ENCODE peak calls at places on chromosomes 3 and 15, in eight cellular contexts. One of them, this sample, is unnamed.

GRCh38 chr15:26298666-26299065 is 435.5 kb upstream of the ATP10A start:
- DNase-seq in stomach: no peak
- DNase-seq in psoas muscle: no peak
- DNase-seq in body of pancreas: no peak
- DNase-seq in fibroblast of mammary gland: no peak
- DNase-seq in transverse colon: no peak
- DNase-seq in GM20000: no peak
- DNase-seq in choroid plexus epithelial cell: no peak
- DNase-seq in this sample: no peak

GRCh38 chr3:156551261-156551660 is 3.7 kb downstream of the SSR3 start:
- DNase-seq in stomach: no peak
- DNase-seq in psoas muscle: no peak
- DNase-seq in body of pancreas: no peak
- DNase-seq in fibroblast of mammary gland: peak
- DNase-seq in transverse colon: no peak
- DNase-seq in GM20000: no peak
- DNase-seq in choroid plexus epithelial cell: no peak
- DNase-seq in this sample: peak

GRCh38 chr3:46575577-46576222 is 9.6 kb upstream of the LRRC2 start:
- DNase-seq in stomach: no peak
- DNase-seq in psoas muscle: no peak
- DNase-seq in body of pancreas: no peak
- DNase-seq in fibroblast of mammary gland: no peak
- DNase-seq in transverse colon: no peak
- DNase-seq in GM20000: no peak
- DNase-seq in choroid plexus epithelial cell: no peak
- DNase-seq in this sample: no peak

GRCh38 chr3:139588450-139588849 is 48.9 kb upstream of the RBP1 start:
- DNase-seq in stomach: no peak
- DNase-seq in psoas muscle: no peak
- DNase-seq in body of pancreas: peak
- DNase-seq in fibroblast of mammary gland: no peak
- DNase-seq in transverse colon: no peak
- DNase-seq in GM20000: no peak
- DNase-seq in choroid plexus epithelial cell: peak
- DNase-seq in this sample: no peak

GRCh38 chr3:183844606-183845005 is 19.2 kb upstream of the MAP6D1 start:
- DNase-seq in stomach: no peak
- DNase-seq in psoas muscle: no peak
- DNase-seq in body of pancreas: no peak
- DNase-seq in fibroblast of mammary gland: peak
- DNase-seq in transverse colon: no peak
- DNase-seq in GM20000: no peak
- DNase-seq in choroid plexus epithelial cell: peak
- DNase-seq in this sample: peak

GRCh38 chr3:35970793-35971192 is 331.5 kb downstream of the ARPP21 start:
- DNase-seq in stomach: no peak
- DNase-seq in psoas muscle: no peak
- DNase-seq in body of pancreas: no peak
- DNase-seq in fibroblast of mammary gland: no peak
- DNase-seq in transverse colon: no peak
- DNase-seq in GM20000: no peak
- DNase-seq in choroid plexus epithelial cell: no peak
- DNase-seq in this sample: no peak

GRCh38 chr3:194139085-194139976 is 3.4 kb downstream of the HES1 start:
- DNase-seq in stomach: no peak
- DNase-seq in psoas muscle: peak
- DNase-seq in body of pancreas: no peak
- DNase-seq in fibroblast of mammary gland: peak
- DNase-seq in transverse colon: no peak
- DNase-seq in GM20000: peak
- DNase-seq in choroid plexus epithelial cell: peak
- DNase-seq in this sample: peak

GRCh38 chr15:90003736-90004135 is 2.6 kb downstream of the ZNF710 start:
- DNase-seq in stomach: no peak
- DNase-seq in psoas muscle: no peak
- DNase-seq in body of pancreas: no peak
- DNase-seq in fibroblast of mammary gland: no peak
- DNase-seq in transverse colon: no peak
- DNase-seq in GM20000: no peak
- DNase-seq in choroid plexus epithelial cell: no peak
- DNase-seq in this sample: no peak

GRCh38 chr3:129892486-129892856 is 1.0 kb downstream of the TMCC1 start:
- DNase-seq in stomach: no peak
- DNase-seq in psoas muscle: no peak
- DNase-seq in body of pancreas: no peak
- DNase-seq in fibroblast of mammary gland: no peak
- DNase-seq in transverse colon: no peak
- DNase-seq in GM20000: no peak
- DNase-seq in choroid plexus epithelial cell: no peak
- DNase-seq in this sample: no peak

GRCh38 chr15:25786040-25786439 is 77.1 kb downstream of the ATP10A start:
- DNase-seq in stomach: no peak
- DNase-seq in psoas muscle: no peak
- DNase-seq in body of pancreas: no peak
- DNase-seq in fibroblast of mammary gland: no peak
- DNase-seq in transverse colon: no peak
- DNase-seq in GM20000: no peak
- DNase-seq in choroid plexus epithelial cell: no peak
- DNase-seq in this sample: no peak

GRCh38 chr15:78065973-78066946 is 11.3 kb downstream of the TBC1D2B start:
- DNase-seq in stomach: no peak
- DNase-seq in psoas muscle: no peak
- DNase-seq in body of pancreas: no peak
- DNase-seq in fibroblast of mammary gland: no peak
- DNase-seq in transverse colon: no peak
- DNase-seq in GM20000: peak
- DNase-seq in choroid plexus epithelial cell: peak
- DNase-seq in this sample: no peak

GRCh38 chr15:76994971-76995945 is at the start of gene PSTPIP1:
- DNase-seq in stomach: peak
- DNase-seq in psoas muscle: peak
- DNase-seq in body of pancreas: no peak
- DNase-seq in fibroblast of mammary gland: no peak
- DNase-seq in transverse colon: peak
- DNase-seq in GM20000: peak
- DNase-seq in choroid plexus epithelial cell: no peak
- DNase-seq in this sample: no peak

GRCh38 chr15:23372284-23372683 is 17.7 kb downstream of the GOLGA8S start:
- DNase-seq in stomach: no peak
- DNase-seq in psoas muscle: no peak
- DNase-seq in body of pancreas: no peak
- DNase-seq in fibroblast of mammary gland: no peak
- DNase-seq in transverse colon: no peak
- DNase-seq in GM20000: no peak
- DNase-seq in choroid plexus epithelial cell: peak
- DNase-seq in this sample: no peak

GRCh38 chr3:182784542-182784941 is 8.8 kb upstream of the ATP11B start:
- DNase-seq in stomach: no peak
- DNase-seq in psoas muscle: no peak
- DNase-seq in body of pancreas: no peak
- DNase-seq in fibroblast of mammary gland: no peak
- DNase-seq in transverse colon: no peak
- DNase-seq in GM20000: no peak
- DNase-seq in choroid plexus epithelial cell: no peak
- DNase-seq in this sample: no peak

GRCh38 chr3:21995079-21995607 is 244.1 kb upstream of the ZNF385D start:
- DNase-seq in stomach: no peak
- DNase-seq in psoas muscle: no peak
- DNase-seq in body of pancreas: no peak
- DNase-seq in fibroblast of mammary gland: no peak
- DNase-seq in transverse colon: no peak
- DNase-seq in GM20000: no peak
- DNase-seq in choroid plexus epithelial cell: no peak
- DNase-seq in this sample: no peak

GRCh38 chr3:191695815-191696153 is 234.8 kb downstream of the PYDC2 start:
- DNase-seq in stomach: no peak
- DNase-seq in psoas muscle: no peak
- DNase-seq in body of pancreas: no peak
- DNase-seq in fibroblast of mammary gland: no peak
- DNase-seq in transverse colon: no peak
- DNase-seq in GM20000: no peak
- DNase-seq in choroid plexus epithelial cell: no peak
- DNase-seq in this sample: no peak

DNA sequence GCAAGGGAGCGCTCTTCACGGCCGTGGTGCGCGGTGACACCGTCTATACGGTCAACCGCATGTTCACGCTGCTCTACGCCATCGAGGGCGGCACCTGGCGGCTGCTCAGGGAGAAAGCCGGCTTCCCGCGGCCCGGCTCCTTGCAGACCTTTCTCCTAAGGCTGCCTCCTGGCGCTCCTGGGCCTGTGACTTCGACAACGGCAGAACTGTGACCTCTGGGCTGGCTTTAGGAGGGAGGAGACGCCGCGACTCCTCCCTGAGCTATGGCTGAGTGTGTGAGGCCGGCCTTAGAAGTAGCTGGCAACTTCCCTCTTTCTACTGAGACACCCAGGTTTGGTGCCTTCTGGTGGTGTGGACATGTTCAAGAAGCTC is 1.4 kb downstream of the KBTBD13 start:
- DNase-seq in stomach: peak
- DNase-seq in psoas muscle: peak
- DNase-seq in body of pancreas: peak
- DNase-seq in fibroblast of mammary gland: peak
- DNase-seq in transverse colon: peak
- DNase-seq in GM20000: peak
- DNase-seq in choroid plexus epithelial cell: peak
- DNase-seq in this sample: peak
- TF ChIP-seq CTCF in stomach: peak
- TF ChIP-seq CTCF in psoas muscle: peak
- TF ChIP-seq CTCF in body of pancreas: peak
- TF ChIP-seq CTCF in fibroblast of mammary gland: peak
- TF ChIP-seq CTCF in transverse colon: peak
- TF ChIP-seq CTCF in GM20000: peak
- TF ChIP-seq CTCF in choroid plexus epithelial cell: peak
- TF ChIP-seq CTCF in this sample: peak

GRCh38 chr3:13861461-13861860 is 18.4 kb downstream of the WNT7A start:
- DNase-seq in stomach: no peak
- DNase-seq in psoas muscle: no peak
- DNase-seq in body of pancreas: no peak
- DNase-seq in fibroblast of mammary gland: no peak
- DNase-seq in transverse colon: no peak
- DNase-seq in GM20000: no peak
- DNase-seq in choroid plexus epithelial cell: no peak
- DNase-seq in this sample: no peak
- TF ChIP-seq CTCF in stomach: no peak
- TF ChIP-seq CTCF in psoas muscle: no peak
- TF ChIP-seq CTCF in body of pancreas: no peak
- TF ChIP-seq CTCF in fibroblast of mammary gland: no peak
- TF ChIP-seq CTCF in transverse colon: no peak
- TF ChIP-seq CTCF in GM20000: no peak
- TF ChIP-seq CTCF in choroid plexus epithelial cell: no peak
- TF ChIP-seq CTCF in this sample: no peak

GRCh38 chr3:162195147-162195546 is 698.5 kb downstream of the OTOL1 start:
- DNase-seq in stomach: no peak
- DNase-seq in psoas muscle: no peak
- DNase-seq in body of pancreas: no peak
- DNase-seq in fibroblast of mammary gland: no peak
- DNase-seq in transverse colon: no peak
- DNase-seq in GM20000: no peak
- DNase-seq in choroid plexus epithelial cell: no peak
- DNase-seq in this sample: no peak

GRCh38 chr3:162192340-162193004 is 695.9 kb downstream of the OTOL1 start:
- DNase-seq in stomach: no peak
- DNase-seq in psoas muscle: no peak
- DNase-seq in body of pancreas: no peak
- DNase-seq in fibroblast of mammary gland: no peak
- DNase-seq in transverse colon: no peak
- DNase-seq in GM20000: no peak
- DNase-seq in choroid plexus epithelial cell: no peak
- DNase-seq in this sample: no peak

GRCh38 chr3:162196964-162197363 is 700.4 kb downstream of the OTOL1 start:
- DNase-seq in stomach: no peak
- DNase-seq in psoas muscle: no peak
- DNase-seq in body of pancreas: no peak
- DNase-seq in fibroblast of mammary gland: no peak
- DNase-seq in transverse colon: no peak
- DNase-seq in GM20000: no peak
- DNase-seq in choroid plexus epithelial cell: no peak
- DNase-seq in this sample: no peak

GRCh38 chr3:162193148-162193547 is 696.5 kb downstream of the OTOL1 start:
- DNase-seq in stomach: no peak
- DNase-seq in psoas muscle: no peak
- DNase-seq in body of pancreas: no peak
- DNase-seq in fibroblast of mammary gland: no peak
- DNase-seq in transverse colon: no peak
- DNase-seq in GM20000: no peak
- DNase-seq in choroid plexus epithelial cell: no peak
- DNase-seq in this sample: no peak
- TF ChIP-seq CTCF in stomach: no peak
- TF ChIP-seq CTCF in psoas muscle: no peak
- TF ChIP-seq CTCF in body of pancreas: no peak
- TF ChIP-seq CTCF in fibroblast of mammary gland: no peak
- TF ChIP-seq CTCF in transverse colon: no peak
- TF ChIP-seq CTCF in GM20000: no peak
- TF ChIP-seq CTCF in choroid plexus epithelial cell: no peak
- TF ChIP-seq CTCF in this sample: no peak

DNA sequence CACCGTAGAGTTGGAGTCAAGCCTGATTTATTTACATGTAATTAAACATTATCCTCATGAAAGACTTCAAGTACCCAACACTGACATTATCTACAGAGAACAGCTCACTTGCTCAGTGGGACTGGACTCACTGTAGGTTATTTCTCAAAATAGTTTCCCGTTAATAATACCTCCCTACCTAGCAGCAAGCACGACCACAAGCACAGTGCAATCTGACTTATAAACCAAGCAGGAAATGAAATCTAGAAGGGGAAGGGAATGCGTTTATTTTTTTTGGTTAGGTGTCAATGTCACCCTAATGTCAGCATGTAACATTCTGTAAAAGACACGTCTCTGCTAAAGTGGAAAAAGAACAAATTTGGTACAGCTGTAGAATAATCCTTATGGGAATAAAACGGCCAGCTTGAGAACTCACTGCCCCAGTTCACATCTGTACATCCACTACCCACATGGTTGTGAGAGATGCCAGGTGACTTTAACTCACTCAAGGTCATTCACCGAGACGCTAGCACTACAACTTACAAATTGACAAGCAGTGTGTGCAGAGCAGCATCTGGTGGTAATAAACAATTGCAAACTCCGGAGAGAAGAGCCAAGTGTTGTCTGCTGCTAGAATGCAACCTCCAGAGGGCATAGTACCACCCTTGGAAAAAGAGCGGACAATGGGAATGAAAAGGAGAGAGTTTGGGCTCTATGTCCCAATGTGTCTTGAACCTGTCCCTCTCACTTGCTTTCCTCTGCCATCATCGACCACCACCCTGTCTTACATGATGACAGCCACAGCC is 242.5 kb downstream of the CADPS start:
- DNase-seq in stomach: no peak
- DNase-seq in psoas muscle: no peak
- DNase-seq in body of pancreas: no peak
- DNase-seq in fibroblast of mammary gland: peak
- DNase-seq in transverse colon: no peak
- DNase-seq in GM20000: no peak
- DNase-seq in choroid plexus epithelial cell: no peak
- DNase-seq in this sample: no peak
- TF ChIP-seq CTCF in stomach: no peak
- TF ChIP-seq CTCF in psoas muscle: no peak
- TF ChIP-seq CTCF in body of pancreas: no peak
- TF ChIP-seq CTCF in fibroblast of mammary gland: peak
- TF ChIP-seq CTCF in transverse colon: no peak
- TF ChIP-seq CTCF in GM20000: no peak
- TF ChIP-seq CTCF in choroid plexus epithelial cell: peak
- TF ChIP-seq CTCF in this sample: peak

GRCh38 chr3:101077361-101078011 is 84.3 kb upstream of the ABI3BP start:
- DNase-seq in stomach: no peak
- DNase-seq in psoas muscle: no peak
- DNase-seq in body of pancreas: no peak
- DNase-seq in fibroblast of mammary gland: peak
- DNase-seq in transverse colon: no peak
- DNase-seq in GM20000: no peak
- DNase-seq in choroid plexus epithelial cell: peak
- DNase-seq in this sample: peak
- TF ChIP-seq CTCF in stomach: no peak
- TF ChIP-seq CTCF in psoas muscle: no peak
- TF ChIP-seq CTCF in body of pancreas: no peak
- TF ChIP-seq CTCF in fibroblast of mammary gland: no peak
- TF ChIP-seq CTCF in transverse colon: no peak
- TF ChIP-seq CTCF in GM20000: no peak
- TF ChIP-seq CTCF in choroid plexus epithelial cell: no peak
- TF ChIP-seq CTCF in this sample: no peak